ENCODE peak calls at places on chromosomes 1 and 21, in four cellular contexts. One of them, this sample, is unnamed.

GRCh38 chr21:45580576-45581321 is 38.5 kb upstream of the SLC19A1 start:
- DNase-seq in cerebellum: no peak
- DNase-seq in tibial artery: peak
- DNase-seq in NCI-H524 treated with DMSO at 0.1 percent for 48 hours: no peak
- DNase-seq in this sample: no peak

GRCh38 chr1:110243581-110243980 is 33.5 kb downstream of the KCNC4 start:
- DNase-seq in cerebellum: no peak
- DNase-seq in tibial artery: peak
- DNase-seq in NCI-H524 treated with DMSO at 0.1 percent for 48 hours: no peak
- DNase-seq in this sample: no peak

GRCh38 chr1:108560430-108561144 is 687 bp downstream of the EEIG2 start:
- DNase-seq in cerebellum: peak
- DNase-seq in tibial artery: peak
- DNase-seq in NCI-H524 treated with DMSO at 0.1 percent for 48 hours: peak
- DNase-seq in this sample: peak

GRCh38 chr1:47872871-47873270 is 124.3 kb downstream of the TRABD2B start:
- DNase-seq in cerebellum: no peak
- DNase-seq in tibial artery: peak
- DNase-seq in NCI-H524 treated with DMSO at 0.1 percent for 48 hours: no peak
- DNase-seq in this sample: no peak

GRCh38 chr1:87644500-87645245 is 316.0 kb downstream of the LMO4 start:
- DNase-seq in cerebellum: no peak
- DNase-seq in tibial artery: no peak
- DNase-seq in NCI-H524 treated with DMSO at 0.1 percent for 48 hours: no peak
- DNase-seq in this sample: no peak

GRCh38 chr1:1602321-1602931 is 2.5 kb upstream of the FNDC10 start:
- DNase-seq in cerebellum: no peak
- DNase-seq in tibial artery: no peak
- DNase-seq in NCI-H524 treated with DMSO at 0.1 percent for 48 hours: no peak
- DNase-seq in this sample: no peak

GRCh38 chr1:102434421-102434820 is 437.7 kb upstream of the OLFM3 start:
- DNase-seq in cerebellum: no peak
- DNase-seq in tibial artery: no peak
- DNase-seq in NCI-H524 treated with DMSO at 0.1 percent for 48 hours: no peak
- DNase-seq in this sample: peak

GRCh38 chr1:36966242-36966641 is 68.1 kb downstream of the GRIK3 start:
- DNase-seq in cerebellum: no peak
- DNase-seq in tibial artery: no peak
- DNase-seq in NCI-H524 treated with DMSO at 0.1 percent for 48 hours: no peak
- DNase-seq in this sample: no peak

GRCh38 chr1:180932373-180932772 is 19.7 kb downstream of the KIAA1614 start:
- DNase-seq in cerebellum: no peak
- DNase-seq in tibial artery: no peak
- DNase-seq in NCI-H524 treated with DMSO at 0.1 percent for 48 hours: no peak
- DNase-seq in this sample: no peak

GRCh38 chr21:39057121-39057520 is 126.1 kb downstream of the PSMG1 start:
- DNase-seq in cerebellum: no peak
- DNase-seq in tibial artery: no peak
- DNase-seq in NCI-H524 treated with DMSO at 0.1 percent for 48 hours: no peak
- DNase-seq in this sample: peak

GRCh38 chr1:85581138-85581801 is 709 bp downstream of the CCN1 start:
- DNase-seq in cerebellum: no peak
- DNase-seq in tibial artery: peak
- DNase-seq in NCI-H524 treated with DMSO at 0.1 percent for 48 hours: no peak
- DNase-seq in this sample: peak

GRCh38 chr1:110982320-110982719 is 18.6 kb upstream of the LRIF1 start:
- DNase-seq in cerebellum: no peak
- DNase-seq in tibial artery: no peak
- DNase-seq in NCI-H524 treated with DMSO at 0.1 percent for 48 hours: no peak
- DNase-seq in this sample: no peak

GRCh38 chr21:35048183-35048601 is 910 bp downstream of the RUNX1 start:
- DNase-seq in cerebellum: no peak
- DNase-seq in tibial artery: no peak
- DNase-seq in NCI-H524 treated with DMSO at 0.1 percent for 48 hours: peak
- DNase-seq in this sample: no peak

GRCh38 chr21:31108969-31109368 is 70.7 kb upstream of the KRTAP19-8 start:
- DNase-seq in cerebellum: no peak
- DNase-seq in tibial artery: no peak
- DNase-seq in NCI-H524 treated with DMSO at 0.1 percent for 48 hours: no peak
- DNase-seq in this sample: no peak

GRCh38 chr1:99598738-99599411 is 47.0 kb upstream of the PALMD start:
- DNase-seq in cerebellum: no peak
- DNase-seq in tibial artery: no peak
- DNase-seq in NCI-H524 treated with DMSO at 0.1 percent for 48 hours: no peak
- DNase-seq in this sample: no peak

GRCh38 chr1:46697053-46697452 is 21.9 kb downstream of the EFCAB14 start:
- DNase-seq in cerebellum: no peak
- DNase-seq in tibial artery: no peak
- DNase-seq in NCI-H524 treated with DMSO at 0.1 percent for 48 hours: no peak
- DNase-seq in this sample: no peak

GRCh38 chr1:61776091-61776490 is 33.8 kb downstream of the PATJ start:
- DNase-seq in cerebellum: no peak
- DNase-seq in tibial artery: no peak
- DNase-seq in NCI-H524 treated with DMSO at 0.1 percent for 48 hours: no peak
- DNase-seq in this sample: no peak

GRCh38 chr1:170687625-170688024 is 23.7 kb downstream of the PRRX1 start:
- DNase-seq in cerebellum: no peak
- DNase-seq in tibial artery: no peak
- DNase-seq in NCI-H524 treated with DMSO at 0.1 percent for 48 hours: no peak
- DNase-seq in this sample: no peak

GRCh38 chr1:157595356-157595755 is 2.5 kb downstream of the FCRL4 start:
- DNase-seq in cerebellum: no peak
- DNase-seq in tibial artery: no peak
- DNase-seq in NCI-H524 treated with DMSO at 0.1 percent for 48 hours: no peak
- DNase-seq in this sample: no peak

GRCh38 chr1:2240251-2241156 is 12.4 kb downstream of the SKI start:
- DNase-seq in cerebellum: peak
- DNase-seq in tibial artery: peak
- DNase-seq in NCI-H524 treated with DMSO at 0.1 percent for 48 hours: no peak
- DNase-seq in this sample: no peak